ENCODE peak calls at places on chromosome 15, in nine cellular contexts. G, P, V, W, U, T, E, Q and N are unnamed samples.

GRCh38 chr15:90648137-90649070 is 68.7 kb upstream of the BLM start:
- DNase-seq in G (peak), P (peak), V (peak), W (peak), U (peak), T (peak), E (peak), Q (no peak), N (peak)

GRCh38 chr15:90660195-90660995 is 56.8 kb upstream of the BLM start:
- DNase-seq in G (no peak), P (peak), V (peak), W (peak), U (peak), T (peak), E (peak), Q (peak), N (peak)

GRCh38 chr15:65336767-65337435 is 32.4 kb downstream of the RNU5B-1 start:
- DNase-seq in G (no peak), P (no peak), V (no peak), W (no peak), U (no peak), T (no peak), E (no peak), Q (peak), N (no peak)

GRCh38 chr15:38253448-38253847 is 812 bp downstream of the SPRED1 start:
- DNase-seq in G (no peak), P (peak), V (no peak), W (no peak), U (no peak), T (no peak), E (peak), Q (no peak), N (no peak)

GRCh38 chr15:75884041-75884440 is 19.6 kb upstream of the FBXO22 start:
- DNase-seq in G (no peak), P (no peak), V (no peak), W (no peak), U (no peak), T (no peak), E (no peak), Q (no peak), N (no peak)

GRCh38 chr15:53611145-53611920 is 148.1 kb downstream of the WDR72 start:
- DNase-seq in G (peak), P (peak), V (no peak), W (no peak), U (no peak), T (no peak), E (no peak), Q (no peak), N (no peak)

GRCh38 chr15:68201153-68201878 is 3.8 kb downstream of the CALML4 start:
- DNase-seq in G (no peak), P (no peak), V (no peak), W (no peak), U (no peak), T (no peak), E (no peak), Q (no peak), N (no peak)

GRCh38 chr15:50321680-50322079 is 33.3 kb downstream of the GABPB1 start:
- DNase-seq in G (no peak), P (no peak), V (no peak), W (no peak), U (no peak), T (no peak), E (no peak), Q (no peak), N (no peak)

GRCh38 chr15:83248151-83248851 is 36.2 kb downstream of the BNC1 start:
- DNase-seq in G (peak), P (peak), V (no peak), W (peak), U (no peak), T (no peak), E (peak), Q (no peak), N (no peak)

GRCh38 chr15:40511472-40512133 is 40.8 kb downstream of the CHST14 start:
- DNase-seq in G (peak), P (peak), V (peak), W (peak), U (peak), T (peak), E (peak), Q (peak), N (peak)

GRCh38 chr15:79942656-79943481 is 28.1 kb downstream of the BCL2A1 start:
- DNase-seq in G (no peak), P (peak), V (no peak), W (no peak), U (no peak), T (no peak), E (no peak), Q (no peak), N (no peak)

GRCh38 chr15:53437985-53438841 is 321.2 kb downstream of the WDR72 start:
- DNase-seq in G (peak), P (no peak), V (no peak), W (no peak), U (no peak), T (no peak), E (no peak), Q (no peak), N (no peak)

GRCh38 chr15:62756326-62756994 is 286.1 kb upstream of the TPM1 start:
- DNase-seq in G (peak), P (no peak), V (no peak), W (no peak), U (no peak), T (no peak), E (no peak), Q (no peak), N (no peak)

GRCh38 chr15:76330281-76330680 is 6.3 kb upstream of the ISL2 start:
- DNase-seq in G (peak), P (peak), V (no peak), W (peak), U (peak), T (no peak), E (peak), Q (no peak), N (no peak)

GRCh38 chr15:84714816-84715215 is 1.1 kb downstream of the SEC11A start:
- DNase-seq in G (no peak), P (no peak), V (no peak), W (no peak), U (no peak), T (no peak), E (no peak), Q (no peak), N (no peak)

GRCh38 chr15:65777053-65777452 is 15.0 kb downstream of the DENND4A start:
- DNase-seq in G (no peak), P (no peak), V (no peak), W (no peak), U (no peak), T (no peak), E (no peak), Q (no peak), N (no peak)

GRCh38 chr15:99019558-99020540 is 12.3 kb upstream of the PGPEP1L start:
- DNase-seq in G (peak), P (peak), V (no peak), W (no peak), U (no peak), T (no peak), E (peak), Q (no peak), N (no peak)

GRCh38 chr15:81176291-81176893 is 20.3 kb upstream of the IL16 start:
- DNase-seq in G (no peak), P (no peak), V (peak), W (no peak), U (peak), T (peak), E (no peak), Q (no peak), N (no peak)

GRCh38 chr15:58568157-58568571 is 136.4 kb downstream of the LIPC start:
- DNase-seq in G (no peak), P (no peak), V (no peak), W (peak), U (no peak), T (no peak), E (peak), Q (no peak), N (no peak)
- H3K27ac ChIP-seq in G (no peak), P (peak), V (peak), W (no peak), U (no peak), T (no peak), E (no peak), Q (peak), N (no peak)

GRCh38 chr15:70093070-70093469 is 4.6 kb downstream of the TLE3 start:
- DNase-seq in G (peak), P (no peak), V (no peak), W (no peak), U (no peak), T (no peak), E (no peak), Q (peak), N (no peak)

GRCh38 chr15:70090436-70091291 is 7.1 kb downstream of the TLE3 start:
- DNase-seq in G (no peak), P (no peak), V (no peak), W (no peak), U (no peak), T (no peak), E (no peak), Q (no peak), N (no peak)

GRCh38 chr15:70091649-70092461 is 5.9 kb downstream of the TLE3 start:
- DNase-seq in G (peak), P (no peak), V (no peak), W (no peak), U (no peak), T (no peak), E (no peak), Q (peak), N (peak)

GRCh38 chr15:70093481-70094309 is 4.0 kb downstream of the TLE3 start:
- DNase-seq in G (no peak), P (no peak), V (no peak), W (no peak), U (no peak), T (no peak), E (no peak), Q (peak), N (no peak)

DNA sequence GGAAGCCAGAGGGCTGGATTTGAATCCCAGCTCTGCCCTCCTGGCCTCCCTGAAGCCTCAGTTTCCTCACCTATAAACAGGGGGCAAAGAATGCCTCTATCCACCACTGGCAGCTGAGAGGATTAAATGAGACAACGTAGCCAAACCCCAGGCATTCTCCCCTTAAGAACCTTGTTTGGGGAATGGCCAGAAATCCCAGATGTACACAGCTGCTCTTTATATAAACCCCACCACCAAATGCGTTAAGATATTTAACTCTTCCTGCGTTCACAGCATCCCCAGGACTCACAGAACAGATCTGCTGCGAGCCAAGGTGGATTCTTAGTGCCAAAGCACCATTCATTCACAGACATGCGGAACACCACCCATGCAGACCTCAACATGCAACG is 5.3 kb downstream of the TLE3 start:
- DNase-seq in G (no peak), P (no peak), V (no peak), W (no peak), U (no peak), T (no peak), E (no peak), Q (no peak), N (no peak)
- H3K4me3 ChIP-seq in G (no peak), P (no peak), V (no peak), W (no peak), U (no peak), T (peak), E (no peak), Q (no peak), N (no peak)

GRCh38 chr15:93515256-93516044 is 426.4 kb upstream of the RGMA start:
- DNase-seq in G (no peak), P (no peak), V (peak), W (peak), U (no peak), T (peak), E (no peak), Q (no peak), N (no peak)
- TF ChIP-seq CTCF in G (no peak), P (no peak), V (peak), W (no peak), U (peak), T (no peak), E (peak), Q (no peak), N (no peak)

GRCh38 chr15:48332642-48333034 is 1.4 kb downstream of the DUT start:
- DNase-seq in G (no peak), P (no peak), V (no peak), W (no peak), U (no peak), T (no peak), E (no peak), Q (no peak), N (no peak)
- H3K27ac ChIP-seq in G (peak), P (peak), V (no peak), W (no peak), U (no peak), T (no peak), E (no peak), Q (peak), N (no peak)

GRCh38 chr15:56916825-56917477 is 1.5 kb upstream of the TCF12 start:
- DNase-seq in G (no peak), P (no peak), V (no peak), W (no peak), U (no peak), T (no peak), E (no peak), Q (no peak), N (no peak)
- H3K4me3 ChIP-seq in G (no peak), P (peak), V (peak), W (peak), U (peak), T (peak), E (no peak), Q (no peak), N (no peak)

DNA sequence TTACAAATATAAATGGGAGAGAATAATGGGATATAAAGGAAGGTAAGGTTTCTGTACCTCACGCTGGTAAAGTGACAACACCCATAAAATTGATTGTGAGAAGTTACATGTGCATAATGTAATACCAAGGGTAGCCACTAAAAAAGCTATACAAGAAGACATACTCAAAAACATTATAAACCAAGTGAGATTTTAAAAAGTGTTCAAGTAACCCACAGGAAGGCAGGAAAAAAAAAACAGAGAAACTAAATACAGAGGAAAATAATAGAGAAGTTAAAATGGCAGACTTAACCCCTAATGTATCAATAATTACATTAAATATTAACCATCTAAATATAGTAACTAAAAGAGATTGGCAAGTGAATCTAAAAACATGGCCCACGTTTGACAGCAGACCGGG is 76.3 kb downstream of the PCSK6 start:
- DNase-seq in G (no peak), P (no peak), V (no peak), W (no peak), U (no peak), T (no peak), E (no peak), Q (no peak), N (no peak)
- TF ChIP-seq CTCF in G (no peak), P (no peak), V (no peak), W (no peak), U (no peak), T (no peak), E (no peak), Q (no peak), N (no peak)

GRCh38 chr15:95227235-95227634 is 995.9 kb downstream of the MCTP2 start:
- DNase-seq in G (no peak), P (no peak), V (no peak), W (no peak), U (no peak), T (no peak), E (no peak), Q (no peak), N (no peak)
- H3K27ac ChIP-seq in G (no peak), P (no peak), V (no peak), W (no peak), U (no peak), T (no peak), E (no peak), Q (no peak), N (no peak)

DNA sequence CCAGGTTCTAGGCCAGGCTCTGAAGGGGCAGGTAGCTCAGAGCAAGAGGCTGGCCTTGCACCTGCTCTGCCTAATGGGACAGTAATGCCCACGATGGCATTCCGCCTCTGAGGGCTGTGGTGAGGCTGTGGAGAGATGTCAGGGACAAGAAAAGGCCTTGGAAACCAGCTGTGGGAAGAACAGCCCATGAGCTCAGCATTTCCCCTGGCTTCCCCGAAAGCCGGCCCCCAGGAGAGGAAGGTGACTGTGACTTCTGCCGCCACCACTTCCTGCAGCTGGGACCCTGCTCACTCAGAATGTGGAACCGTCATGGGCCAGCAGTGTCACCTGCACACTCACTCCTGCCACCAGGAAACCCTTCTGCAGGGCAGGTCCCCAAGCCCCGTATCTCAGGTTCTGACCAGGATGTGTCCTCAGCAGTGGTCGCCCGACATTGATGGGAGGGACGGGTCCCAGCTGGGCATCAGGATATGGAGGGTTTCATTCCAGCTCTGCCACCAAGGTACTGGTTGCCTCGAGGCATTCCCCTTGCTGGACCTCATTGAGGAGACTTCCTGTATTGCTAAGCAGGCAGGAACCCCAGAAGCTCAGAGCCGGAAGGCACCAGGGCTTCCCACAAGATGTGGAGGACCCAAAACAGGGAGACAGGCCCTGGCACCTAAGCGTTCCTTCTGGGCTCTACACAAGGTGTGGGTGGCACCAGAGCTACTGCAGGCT is 30.7 kb downstream of the SEMA7A start:
- DNase-seq in G (no peak), P (no peak), V (no peak), W (no peak), U (no peak), T (no peak), E (no peak), Q (peak), N (peak)
- H3K4me3 ChIP-seq in G (no peak), P (no peak), V (no peak), W (no peak), U (no peak), T (no peak), E (no peak), Q (no peak), N (no peak)

DNA sequence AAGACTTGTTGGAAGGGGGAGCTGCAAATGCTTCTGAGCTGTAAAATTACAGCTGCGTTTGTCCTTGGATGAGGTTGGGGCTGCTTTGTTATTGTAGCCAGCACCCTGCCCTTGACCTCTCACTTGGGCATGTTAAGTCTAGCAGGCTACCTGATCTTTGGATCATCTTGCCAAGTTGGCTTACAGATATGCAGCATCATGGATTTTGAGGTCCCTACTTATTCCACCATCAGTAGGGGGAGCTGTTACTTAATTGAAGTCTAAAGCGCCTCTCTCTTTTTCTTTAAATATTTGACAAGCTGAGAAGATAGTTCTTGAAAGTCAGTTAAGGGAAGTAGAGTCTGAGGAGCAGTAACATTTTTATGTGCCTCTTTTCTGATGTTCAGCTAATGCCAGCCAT is 793.0 kb downstream of the MCTP2 start:
- DNase-seq in G (no peak), P (peak), V (no peak), W (no peak), U (no peak), T (no peak), E (no peak), Q (no peak), N (no peak)
- TF ChIP-seq CTCF in G (peak), P (peak), V (peak), W (peak), U (peak), T (peak), E (peak), Q (no peak), N (no peak)